ENCODE peak calls at places on chromosomes 13 and 19, in eight cellular contexts. One of them, this sample, is unnamed.

GRCh38 chr19:56934438-56935090 is 94.0 kb upstream of the PEG3 start:
- DNase-seq in ovary: no peak
- DNase-seq in mammary epithelial cell: no peak
- DNase-seq in AG10803: no peak
- DNase-seq in A549: no peak
- DNase-seq in AG04450: no peak
- DNase-seq in tibial nerve: no peak
- DNase-seq in uterus: no peak
- DNase-seq in this sample: no peak

GRCh38 chr13:108859202-108860012 is 230.0 kb downstream of the MYO16 start:
- DNase-seq in ovary: no peak
- DNase-seq in mammary epithelial cell: no peak
- DNase-seq in AG10803: peak
- DNase-seq in A549: peak
- DNase-seq in AG04450: peak
- DNase-seq in tibial nerve: no peak
- DNase-seq in uterus: no peak
- DNase-seq in this sample: no peak

GRCh38 chr13:42883142-42883541 is 101.8 kb downstream of the FAM216B start:
- DNase-seq in ovary: no peak
- DNase-seq in mammary epithelial cell: no peak
- DNase-seq in AG10803: no peak
- DNase-seq in A549: no peak
- DNase-seq in AG04450: no peak
- DNase-seq in tibial nerve: no peak
- DNase-seq in uterus: no peak
- DNase-seq in this sample: no peak

GRCh38 chr19:16435999-16436650 is 35.6 kb downstream of the EPS15L1 start:
- DNase-seq in ovary: no peak
- DNase-seq in mammary epithelial cell: no peak
- DNase-seq in AG10803: peak
- DNase-seq in A549: no peak
- DNase-seq in AG04450: no peak
- DNase-seq in tibial nerve: no peak
- DNase-seq in uterus: no peak
- DNase-seq in this sample: no peak

GRCh38 chr13:61880576-61881283 is 465.1 kb upstream of the PCDH20 start:
- DNase-seq in ovary: no peak
- DNase-seq in mammary epithelial cell: no peak
- DNase-seq in AG10803: no peak
- DNase-seq in A549: peak
- DNase-seq in AG04450: no peak
- DNase-seq in tibial nerve: no peak
- DNase-seq in uterus: no peak
- DNase-seq in this sample: peak

GRCh38 chr13:100646030-100646673 is 28.4 kb downstream of the TMTC4 start:
- DNase-seq in ovary: no peak
- DNase-seq in mammary epithelial cell: peak
- DNase-seq in AG10803: peak
- DNase-seq in A549: peak
- DNase-seq in AG04450: no peak
- DNase-seq in tibial nerve: no peak
- DNase-seq in uterus: no peak
- DNase-seq in this sample: peak

GRCh38 chr19:37933965-37934364 is 27.0 kb downstream of the SIPA1L3 start:
- DNase-seq in ovary: no peak
- DNase-seq in mammary epithelial cell: peak
- DNase-seq in AG10803: peak
- DNase-seq in A549: peak
- DNase-seq in AG04450: no peak
- DNase-seq in tibial nerve: no peak
- DNase-seq in uterus: no peak
- DNase-seq in this sample: peak

GRCh38 chr19:7224205-7224833 is 69.9 kb downstream of the INSR start:
- DNase-seq in ovary: peak
- DNase-seq in mammary epithelial cell: no peak
- DNase-seq in AG10803: peak
- DNase-seq in A549: no peak
- DNase-seq in AG04450: no peak
- DNase-seq in tibial nerve: peak
- DNase-seq in uterus: peak
- DNase-seq in this sample: no peak

GRCh38 chr19:10961073-10961762 is 388 bp downstream of the SMARCA4 start:
- DNase-seq in ovary: no peak
- DNase-seq in mammary epithelial cell: no peak
- DNase-seq in AG10803: peak
- DNase-seq in A549: no peak
- DNase-seq in AG04450: no peak
- DNase-seq in tibial nerve: peak
- DNase-seq in uterus: no peak
- DNase-seq in this sample: peak

GRCh38 chr19:7657047-7657779 is 11.6 kb upstream of the RETN start:
- DNase-seq in ovary: no peak
- DNase-seq in mammary epithelial cell: no peak
- DNase-seq in AG10803: peak
- DNase-seq in A549: no peak
- DNase-seq in AG04450: no peak
- DNase-seq in tibial nerve: no peak
- DNase-seq in uterus: no peak
- DNase-seq in this sample: peak

GRCh38 chr13:46632171-46632570 is 79.2 kb downstream of the LRCH1 start:
- DNase-seq in ovary: no peak
- DNase-seq in mammary epithelial cell: no peak
- DNase-seq in AG10803: peak
- DNase-seq in A549: no peak
- DNase-seq in AG04450: no peak
- DNase-seq in tibial nerve: no peak
- DNase-seq in uterus: no peak
- DNase-seq in this sample: no peak

GRCh38 chr13:79943633-79944032 is 397.3 kb downstream of the SPRY2 start:
- DNase-seq in ovary: no peak
- DNase-seq in mammary epithelial cell: no peak
- DNase-seq in AG10803: peak
- DNase-seq in A549: no peak
- DNase-seq in AG04450: no peak
- DNase-seq in tibial nerve: no peak
- DNase-seq in uterus: no peak
- DNase-seq in this sample: peak

GRCh38 chr19:10510301-10510802 is 6.9 kb downstream of the S1PR5 start:
- DNase-seq in ovary: no peak
- DNase-seq in mammary epithelial cell: peak
- DNase-seq in AG10803: no peak
- DNase-seq in A549: no peak
- DNase-seq in AG04450: no peak
- DNase-seq in tibial nerve: no peak
- DNase-seq in uterus: no peak
- DNase-seq in this sample: peak

GRCh38 chr13:109301711-109302110 is 484.7 kb downstream of the IRS2 start:
- DNase-seq in ovary: no peak
- DNase-seq in mammary epithelial cell: no peak
- DNase-seq in AG10803: peak
- DNase-seq in A549: no peak
- DNase-seq in AG04450: no peak
- DNase-seq in tibial nerve: no peak
- DNase-seq in uterus: no peak
- DNase-seq in this sample: no peak

GRCh38 chr13:20064128-20064527 is 96.7 kb downstream of the GJA3 start:
- DNase-seq in ovary: no peak
- DNase-seq in mammary epithelial cell: peak
- DNase-seq in AG10803: no peak
- DNase-seq in A549: no peak
- DNase-seq in AG04450: peak
- DNase-seq in tibial nerve: no peak
- DNase-seq in uterus: no peak
- DNase-seq in this sample: no peak

GRCh38 chr13:78339927-78340326 is 263.4 kb downstream of the POU4F1 start:
- DNase-seq in ovary: no peak
- DNase-seq in mammary epithelial cell: no peak
- DNase-seq in AG10803: no peak
- DNase-seq in A549: no peak
- DNase-seq in AG04450: no peak
- DNase-seq in tibial nerve: no peak
- DNase-seq in uterus: no peak
- DNase-seq in this sample: no peak

GRCh38 chr13:49370390-49370789 is 73.5 kb downstream of the CAB39L start:
- DNase-seq in ovary: no peak
- DNase-seq in mammary epithelial cell: no peak
- DNase-seq in AG10803: no peak
- DNase-seq in A549: peak
- DNase-seq in AG04450: no peak
- DNase-seq in tibial nerve: no peak
- DNase-seq in uterus: no peak
- DNase-seq in this sample: no peak

GRCh38 chr13:98893361-98893760 is 84.5 kb downstream of the DOCK9 start:
- DNase-seq in ovary: no peak
- DNase-seq in mammary epithelial cell: no peak
- DNase-seq in AG10803: no peak
- DNase-seq in A549: no peak
- DNase-seq in AG04450: no peak
- DNase-seq in tibial nerve: no peak
- DNase-seq in uterus: no peak
- DNase-seq in this sample: no peak

GRCh38 chr19:47630594-47630993 is 21.7 kb downstream of the BICRA start:
- DNase-seq in ovary: no peak
- DNase-seq in mammary epithelial cell: no peak
- DNase-seq in AG10803: no peak
- DNase-seq in A549: no peak
- DNase-seq in AG04450: no peak
- DNase-seq in tibial nerve: no peak
- DNase-seq in uterus: no peak
- DNase-seq in this sample: no peak

GRCh38 chr19:3224346-3225325 is at the start of gene CELF5:
- DNase-seq in ovary: peak
- DNase-seq in mammary epithelial cell: no peak
- DNase-seq in AG10803: peak
- DNase-seq in A549: no peak
- DNase-seq in AG04450: no peak
- DNase-seq in tibial nerve: no peak
- DNase-seq in uterus: peak
- DNase-seq in this sample: peak
- H3K4me3 ChIP-seq in ovary: no peak
- H3K4me3 ChIP-seq in mammary epithelial cell: peak
- H3K4me3 ChIP-seq in AG10803: no peak
- H3K4me3 ChIP-seq in A549: peak
- H3K4me3 ChIP-seq in AG04450: peak
- H3K4me3 ChIP-seq in tibial nerve: no peak
- H3K4me3 ChIP-seq in uterus: no peak
- H3K4me3 ChIP-seq in this sample: no peak

DNA sequence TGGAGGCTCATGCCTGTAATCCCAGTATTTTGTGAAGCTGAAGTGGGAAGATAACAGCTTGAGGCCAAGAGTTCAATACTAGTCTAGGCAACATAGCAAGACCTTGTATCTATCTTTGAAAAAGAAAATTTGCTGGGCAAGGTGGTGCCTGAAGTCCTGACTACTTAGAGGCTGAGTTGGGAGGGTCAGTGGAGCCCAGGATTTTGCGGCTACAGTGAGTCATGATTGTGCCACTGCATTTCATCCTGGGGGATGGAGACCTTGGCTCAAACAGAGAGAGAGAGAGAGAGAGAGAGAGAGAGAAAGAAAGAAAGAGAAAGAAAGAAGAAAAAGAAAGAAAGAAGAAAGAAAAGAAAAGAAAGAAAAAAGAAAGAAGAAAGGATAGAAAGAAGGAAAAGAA is 1872.3 kb upstream of the PCDH20 start:
- DNase-seq in ovary: no peak
- DNase-seq in mammary epithelial cell: no peak
- DNase-seq in AG10803: no peak
- DNase-seq in A549: no peak
- DNase-seq in AG04450: no peak
- DNase-seq in tibial nerve: no peak
- DNase-seq in uterus: no peak
- DNase-seq in this sample: no peak
- TF ChIP-seq CTCF in ovary: no peak
- TF ChIP-seq CTCF in mammary epithelial cell: no peak
- TF ChIP-seq CTCF in AG10803: no peak
- TF ChIP-seq CTCF in A549: no peak
- TF ChIP-seq CTCF in AG04450: no peak
- TF ChIP-seq CTCF in tibial nerve: no peak
- TF ChIP-seq CTCF in uterus: no peak
- TF ChIP-seq CTCF in this sample: no peak

DNA sequence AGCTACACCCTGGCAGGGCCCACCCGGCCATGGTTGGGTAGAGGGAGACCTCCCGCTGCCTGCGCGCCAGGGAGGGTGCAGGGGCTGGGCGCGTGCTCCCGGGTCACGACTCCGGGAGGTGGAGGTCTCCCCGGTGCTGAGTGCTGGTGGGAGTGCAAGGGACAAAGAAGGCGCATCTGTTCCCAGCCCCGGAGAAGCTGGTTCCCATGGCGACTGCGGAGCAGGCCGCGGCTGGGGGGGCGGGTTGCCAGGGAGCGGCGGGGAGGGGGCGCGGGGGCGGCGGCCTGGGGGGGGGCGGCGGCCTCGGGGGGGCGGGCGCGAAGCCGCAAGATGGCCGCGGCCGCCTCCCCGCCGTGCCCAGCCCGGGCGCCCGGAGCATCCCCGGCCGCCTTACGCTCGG is 1.2 kb downstream of the CBARP start:
- DNase-seq in ovary: no peak
- DNase-seq in mammary epithelial cell: no peak
- DNase-seq in AG10803: no peak
- DNase-seq in A549: no peak
- DNase-seq in AG04450: no peak
- DNase-seq in tibial nerve: no peak
- DNase-seq in uterus: no peak
- DNase-seq in this sample: no peak
- H3K4me3 ChIP-seq in ovary: peak
- H3K4me3 ChIP-seq in mammary epithelial cell: peak
- H3K4me3 ChIP-seq in AG10803: peak
- H3K4me3 ChIP-seq in A549: peak
- H3K4me3 ChIP-seq in AG04450: peak
- H3K4me3 ChIP-seq in tibial nerve: peak
- H3K4me3 ChIP-seq in uterus: peak
- H3K4me3 ChIP-seq in this sample: peak

GRCh38 chr13:30792257-30793000 is 57.1 kb downstream of the ALOX5AP start:
- DNase-seq in ovary: peak
- DNase-seq in mammary epithelial cell: peak
- DNase-seq in AG10803: peak
- DNase-seq in A549: peak
- DNase-seq in AG04450: peak
- DNase-seq in tibial nerve: peak
- DNase-seq in uterus: peak
- DNase-seq in this sample: peak
- TF ChIP-seq CTCF in ovary: peak
- TF ChIP-seq CTCF in mammary epithelial cell: peak
- TF ChIP-seq CTCF in AG10803: peak
- TF ChIP-seq CTCF in A549: no peak
- TF ChIP-seq CTCF in AG04450: peak
- TF ChIP-seq CTCF in tibial nerve: no peak
- TF ChIP-seq CTCF in uterus: peak
- TF ChIP-seq CTCF in this sample: peak

DNA sequence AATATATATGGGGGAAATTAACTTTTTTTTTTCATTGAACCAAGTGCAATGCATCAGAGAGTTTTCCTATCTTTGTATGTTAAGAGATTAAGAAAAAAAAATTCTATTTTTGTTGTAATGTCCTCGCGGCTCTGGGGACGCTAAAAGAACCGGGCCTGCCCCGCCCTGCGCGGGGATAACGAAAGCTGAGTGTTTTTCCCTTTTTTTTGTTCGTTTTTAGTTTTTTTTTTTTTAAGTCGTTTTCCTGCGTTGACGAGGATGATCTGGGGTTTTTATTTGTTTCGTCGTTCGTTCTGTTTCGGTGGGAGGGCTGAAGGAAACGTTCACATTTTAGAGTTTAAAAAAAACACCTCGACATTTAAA is 5.7 kb downstream of the LYL1 start:
- DNase-seq in ovary: no peak
- DNase-seq in mammary epithelial cell: no peak
- DNase-seq in AG10803: no peak
- DNase-seq in A549: no peak
- DNase-seq in AG04450: no peak
- DNase-seq in tibial nerve: no peak
- DNase-seq in uterus: no peak
- DNase-seq in this sample: no peak
- H3K4me3 ChIP-seq in ovary: no peak
- H3K4me3 ChIP-seq in mammary epithelial cell: no peak
- H3K4me3 ChIP-seq in AG10803: no peak
- H3K4me3 ChIP-seq in A549: no peak
- H3K4me3 ChIP-seq in AG04450: no peak
- H3K4me3 ChIP-seq in tibial nerve: peak
- H3K4me3 ChIP-seq in uterus: peak
- H3K4me3 ChIP-seq in this sample: no peak

This sample was measured in epithelial cell of esophagus.